ENCODE peak calls at places on chromosomes 4 and X, in nine cellular contexts. One of them, this sample, is unnamed.

GRCh38 chr4:105831189-105831588 is 64.1 kb upstream of the NPNT start:
- DNase-seq in T-helper 1 cell: no peak
- DNase-seq in upper lobe of right lung: no peak
- DNase-seq in activated T-cell treated with anti-CD3 and anti-CD28 coated beads, Interleukin-2, amount 50 U/mL, for 48 hours: no peak
- DNase-seq in cardiac fibroblast: no peak
- DNase-seq in AG08396: no peak
- DNase-seq in islet precursor cell: no peak
- DNase-seq in effector CD4-positive, alpha-beta T cell: no peak
- DNase-seq in head of caudate nucleus: no peak
- DNase-seq in this sample: no peak

GRCh38 chr4:140239311-140239710 is 85.3 kb upstream of the MAML3 start:
- DNase-seq in T-helper 1 cell: no peak
- DNase-seq in upper lobe of right lung: no peak
- DNase-seq in activated T-cell treated with anti-CD3 and anti-CD28 coated beads, Interleukin-2, amount 50 U/mL, for 48 hours: no peak
- DNase-seq in cardiac fibroblast: no peak
- DNase-seq in AG08396: no peak
- DNase-seq in islet precursor cell: no peak
- DNase-seq in effector CD4-positive, alpha-beta T cell: no peak
- DNase-seq in head of caudate nucleus: no peak
- DNase-seq in this sample: no peak

GRCh38 chr4:182449186-182449880 is 206.1 kb downstream of the TENM3 start:
- DNase-seq in T-helper 1 cell: no peak
- DNase-seq in upper lobe of right lung: no peak
- DNase-seq in activated T-cell treated with anti-CD3 and anti-CD28 coated beads, Interleukin-2, amount 50 U/mL, for 48 hours: no peak
- DNase-seq in cardiac fibroblast: peak
- DNase-seq in AG08396: no peak
- DNase-seq in islet precursor cell: no peak
- DNase-seq in effector CD4-positive, alpha-beta T cell: no peak
- DNase-seq in head of caudate nucleus: peak
- DNase-seq in this sample: peak

GRCh38 chr4:165635261-165635838 is 237.7 kb upstream of the TLL1 start:
- DNase-seq in T-helper 1 cell: no peak
- DNase-seq in upper lobe of right lung: no peak
- DNase-seq in activated T-cell treated with anti-CD3 and anti-CD28 coated beads, Interleukin-2, amount 50 U/mL, for 48 hours: no peak
- DNase-seq in cardiac fibroblast: no peak
- DNase-seq in AG08396: no peak
- DNase-seq in islet precursor cell: peak
- DNase-seq in effector CD4-positive, alpha-beta T cell: no peak
- DNase-seq in head of caudate nucleus: no peak
- DNase-seq in this sample: no peak

GRCh38 chr4:159016527-159017137 is 86.2 kb upstream of the RAPGEF2 start:
- DNase-seq in T-helper 1 cell: no peak
- DNase-seq in upper lobe of right lung: no peak
- DNase-seq in activated T-cell treated with anti-CD3 and anti-CD28 coated beads, Interleukin-2, amount 50 U/mL, for 48 hours: no peak
- DNase-seq in cardiac fibroblast: peak
- DNase-seq in AG08396: peak
- DNase-seq in islet precursor cell: no peak
- DNase-seq in effector CD4-positive, alpha-beta T cell: no peak
- DNase-seq in head of caudate nucleus: no peak
- DNase-seq in this sample: peak

GRCh38 chrX:40444798-40445496 is 135.8 kb upstream of the ATP6AP2 start:
- DNase-seq in T-helper 1 cell: no peak
- DNase-seq in upper lobe of right lung: no peak
- DNase-seq in activated T-cell treated with anti-CD3 and anti-CD28 coated beads, Interleukin-2, amount 50 U/mL, for 48 hours: no peak
- DNase-seq in cardiac fibroblast: no peak
- DNase-seq in AG08396: no peak
- DNase-seq in islet precursor cell: no peak
- DNase-seq in effector CD4-positive, alpha-beta T cell: no peak
- DNase-seq in head of caudate nucleus: no peak
- DNase-seq in this sample: peak

GRCh38 chr4:116531870-116532269 is 553.5 kb downstream of the TRAM1L1 start:
- DNase-seq in T-helper 1 cell: no peak
- DNase-seq in upper lobe of right lung: no peak
- DNase-seq in activated T-cell treated with anti-CD3 and anti-CD28 coated beads, Interleukin-2, amount 50 U/mL, for 48 hours: no peak
- DNase-seq in cardiac fibroblast: no peak
- DNase-seq in AG08396: no peak
- DNase-seq in islet precursor cell: no peak
- DNase-seq in effector CD4-positive, alpha-beta T cell: no peak
- DNase-seq in head of caudate nucleus: no peak
- DNase-seq in this sample: peak

GRCh38 chr4:2059034-2059725 is at the start of gene NAT8L:
- DNase-seq in T-helper 1 cell: no peak
- DNase-seq in upper lobe of right lung: no peak
- DNase-seq in activated T-cell treated with anti-CD3 and anti-CD28 coated beads, Interleukin-2, amount 50 U/mL, for 48 hours: no peak
- DNase-seq in cardiac fibroblast: no peak
- DNase-seq in AG08396: no peak
- DNase-seq in islet precursor cell: no peak
- DNase-seq in effector CD4-positive, alpha-beta T cell: no peak
- DNase-seq in head of caudate nucleus: peak
- DNase-seq in this sample: peak

GRCh38 chr4:85823295-85823694 is 348.3 kb downstream of the ARHGAP24 start:
- DNase-seq in T-helper 1 cell: no peak
- DNase-seq in upper lobe of right lung: no peak
- DNase-seq in activated T-cell treated with anti-CD3 and anti-CD28 coated beads, Interleukin-2, amount 50 U/mL, for 48 hours: no peak
- DNase-seq in cardiac fibroblast: peak
- DNase-seq in AG08396: no peak
- DNase-seq in islet precursor cell: peak
- DNase-seq in effector CD4-positive, alpha-beta T cell: no peak
- DNase-seq in head of caudate nucleus: no peak
- DNase-seq in this sample: peak

GRCh38 chrX:134512566-134512965 is 52.6 kb downstream of the HPRT1 start:
- DNase-seq in T-helper 1 cell: no peak
- DNase-seq in upper lobe of right lung: no peak
- DNase-seq in activated T-cell treated with anti-CD3 and anti-CD28 coated beads, Interleukin-2, amount 50 U/mL, for 48 hours: no peak
- DNase-seq in cardiac fibroblast: peak
- DNase-seq in AG08396: peak
- DNase-seq in islet precursor cell: peak
- DNase-seq in effector CD4-positive, alpha-beta T cell: no peak
- DNase-seq in head of caudate nucleus: no peak
- DNase-seq in this sample: peak

GRCh38 chr4:156784970-156785369 is 186.6 kb downstream of the PDGFC start:
- DNase-seq in T-helper 1 cell: no peak
- DNase-seq in upper lobe of right lung: no peak
- DNase-seq in activated T-cell treated with anti-CD3 and anti-CD28 coated beads, Interleukin-2, amount 50 U/mL, for 48 hours: no peak
- DNase-seq in cardiac fibroblast: peak
- DNase-seq in AG08396: no peak
- DNase-seq in islet precursor cell: no peak
- DNase-seq in effector CD4-positive, alpha-beta T cell: no peak
- DNase-seq in head of caudate nucleus: no peak
- DNase-seq in this sample: no peak

GRCh38 chrX:154490021-154490413 is 412 bp downstream of the SLC10A3 start:
- DNase-seq in T-helper 1 cell: no peak
- DNase-seq in upper lobe of right lung: peak
- DNase-seq in activated T-cell treated with anti-CD3 and anti-CD28 coated beads, Interleukin-2, amount 50 U/mL, for 48 hours: no peak
- DNase-seq in cardiac fibroblast: peak
- DNase-seq in AG08396: peak
- DNase-seq in islet precursor cell: peak
- DNase-seq in effector CD4-positive, alpha-beta T cell: no peak
- DNase-seq in head of caudate nucleus: no peak
- DNase-seq in this sample: peak

GRCh38 chr4:1593881-1594345 is 90.2 kb downstream of the FAM53A start:
- DNase-seq in T-helper 1 cell: no peak
- DNase-seq in upper lobe of right lung: peak
- DNase-seq in activated T-cell treated with anti-CD3 and anti-CD28 coated beads, Interleukin-2, amount 50 U/mL, for 48 hours: no peak
- DNase-seq in cardiac fibroblast: no peak
- DNase-seq in AG08396: no peak
- DNase-seq in islet precursor cell: no peak
- DNase-seq in effector CD4-positive, alpha-beta T cell: no peak
- DNase-seq in head of caudate nucleus: no peak
- DNase-seq in this sample: no peak

GRCh38 chr4:71692963-71693362 is 90.9 kb downstream of the GC start:
- DNase-seq in T-helper 1 cell: no peak
- DNase-seq in upper lobe of right lung: no peak
- DNase-seq in activated T-cell treated with anti-CD3 and anti-CD28 coated beads, Interleukin-2, amount 50 U/mL, for 48 hours: no peak
- DNase-seq in cardiac fibroblast: no peak
- DNase-seq in AG08396: no peak
- DNase-seq in islet precursor cell: no peak
- DNase-seq in effector CD4-positive, alpha-beta T cell: no peak
- DNase-seq in head of caudate nucleus: no peak
- DNase-seq in this sample: no peak

GRCh38 chr4:86472377-86473019 is 112.6 kb upstream of the MAPK10 start:
- DNase-seq in T-helper 1 cell: no peak
- DNase-seq in upper lobe of right lung: no peak
- DNase-seq in activated T-cell treated with anti-CD3 and anti-CD28 coated beads, Interleukin-2, amount 50 U/mL, for 48 hours: no peak
- DNase-seq in cardiac fibroblast: no peak
- DNase-seq in AG08396: no peak
- DNase-seq in islet precursor cell: no peak
- DNase-seq in effector CD4-positive, alpha-beta T cell: no peak
- DNase-seq in head of caudate nucleus: no peak
- DNase-seq in this sample: peak

GRCh38 chr4:139300431-139301142 is 718 bp upstream of the NAA15 start:
- DNase-seq in T-helper 1 cell: no peak
- DNase-seq in upper lobe of right lung: no peak
- DNase-seq in activated T-cell treated with anti-CD3 and anti-CD28 coated beads, Interleukin-2, amount 50 U/mL, for 48 hours: no peak
- DNase-seq in cardiac fibroblast: peak
- DNase-seq in AG08396: peak
- DNase-seq in islet precursor cell: no peak
- DNase-seq in effector CD4-positive, alpha-beta T cell: peak
- DNase-seq in head of caudate nucleus: no peak
- DNase-seq in this sample: peak

GRCh38 chrX:27675493-27675892 is 85.3 kb downstream of the DCAF8L2 start:
- DNase-seq in T-helper 1 cell: no peak
- DNase-seq in upper lobe of right lung: no peak
- DNase-seq in activated T-cell treated with anti-CD3 and anti-CD28 coated beads, Interleukin-2, amount 50 U/mL, for 48 hours: no peak
- DNase-seq in cardiac fibroblast: peak
- DNase-seq in AG08396: no peak
- DNase-seq in islet precursor cell: no peak
- DNase-seq in effector CD4-positive, alpha-beta T cell: no peak
- DNase-seq in head of caudate nucleus: no peak
- DNase-seq in this sample: peak

GRCh38 chr4:145697332-145697731 is 17.4 kb downstream of the C4orf51 start:
- DNase-seq in T-helper 1 cell: no peak
- DNase-seq in upper lobe of right lung: no peak
- DNase-seq in activated T-cell treated with anti-CD3 and anti-CD28 coated beads, Interleukin-2, amount 50 U/mL, for 48 hours: no peak
- DNase-seq in cardiac fibroblast: no peak
- DNase-seq in AG08396: no peak
- DNase-seq in islet precursor cell: no peak
- DNase-seq in effector CD4-positive, alpha-beta T cell: no peak
- DNase-seq in head of caudate nucleus: no peak
- DNase-seq in this sample: no peak

GRCh38 chr4:102343964-102344519 is 1.2 kb downstream of the SLC39A8 start:
- DNase-seq in T-helper 1 cell: no peak
- DNase-seq in upper lobe of right lung: peak
- DNase-seq in activated T-cell treated with anti-CD3 and anti-CD28 coated beads, Interleukin-2, amount 50 U/mL, for 48 hours: peak
- DNase-seq in cardiac fibroblast: no peak
- DNase-seq in AG08396: no peak
- DNase-seq in islet precursor cell: no peak
- DNase-seq in effector CD4-positive, alpha-beta T cell: no peak
- DNase-seq in head of caudate nucleus: no peak
- DNase-seq in this sample: no peak

GRCh38 chr4:113555868-113556267 is 205.7 kb downstream of the CAMK2D start:
- DNase-seq in T-helper 1 cell: no peak
- DNase-seq in upper lobe of right lung: peak
- DNase-seq in activated T-cell treated with anti-CD3 and anti-CD28 coated beads, Interleukin-2, amount 50 U/mL, for 48 hours: no peak
- DNase-seq in cardiac fibroblast: no peak
- DNase-seq in AG08396: no peak
- DNase-seq in islet precursor cell: no peak
- DNase-seq in effector CD4-positive, alpha-beta T cell: no peak
- DNase-seq in head of caudate nucleus: no peak
- DNase-seq in this sample: no peak

GRCh38 chr4:83561381-83561780 is 25.5 kb downstream of the GPAT3 start:
- DNase-seq in T-helper 1 cell: no peak
- DNase-seq in upper lobe of right lung: no peak
- DNase-seq in activated T-cell treated with anti-CD3 and anti-CD28 coated beads, Interleukin-2, amount 50 U/mL, for 48 hours: no peak
- DNase-seq in cardiac fibroblast: peak
- DNase-seq in AG08396: peak
- DNase-seq in islet precursor cell: no peak
- DNase-seq in effector CD4-positive, alpha-beta T cell: no peak
- DNase-seq in head of caudate nucleus: no peak
- DNase-seq in this sample: no peak

GRCh38 chr4:186249785-186250739 is 15.9 kb upstream of the F11 start:
- DNase-seq in T-helper 1 cell: no peak
- DNase-seq in upper lobe of right lung: no peak
- DNase-seq in activated T-cell treated with anti-CD3 and anti-CD28 coated beads, Interleukin-2, amount 50 U/mL, for 48 hours: no peak
- DNase-seq in cardiac fibroblast: peak
- DNase-seq in AG08396: peak
- DNase-seq in islet precursor cell: no peak
- DNase-seq in effector CD4-positive, alpha-beta T cell: no peak
- DNase-seq in head of caudate nucleus: no peak
- DNase-seq in this sample: peak

This sample was measured in mesendoderm.